ENCODE peak calls at places on chromosomes 12 and 14, in nine cellular contexts. R is breast epithelium; U is SW480; N is CD8-positive, alpha-beta memory T cell; D is MV-4-11; K is activated CD8-positive, alpha-beta memory T cell treated with anti-CD3 and anti-CD28 coated beads for 24 hours; O is SHP77; X is nephron progenitor cell; P is nucleus accumbens. V is an unnamed sample.

GRCh38 chr12:24617471-24617870 is 331.4 kb downstream of the BCAT1 start:
- DNase-seq in R (no peak), U (no peak), N (no peak), D (no peak), K (no peak), O (no peak), X (no peak), P (no peak), V (no peak)

GRCh38 chr14:61822458-61822857 is 60.2 kb downstream of the SNAPC1 start:
- DNase-seq in R (no peak), U (no peak), N (no peak), D (no peak), K (no peak), O (no peak), X (no peak), P (no peak), V (no peak)

GRCh38 chr12:108777156-108777555 is 45.8 kb upstream of the CORO1C start:
- DNase-seq in R (no peak), U (no peak), N (no peak), D (no peak), K (no peak), O (no peak), X (no peak), P (no peak), V (no peak)

GRCh38 chr14:89198544-89199329 is 218.3 kb downstream of the FOXN3 start:
- DNase-seq in R (no peak), U (no peak), N (no peak), D (peak), K (no peak), O (no peak), X (no peak), P (no peak), V (no peak)

GRCh38 chr12:67747869-67748760 is 99.6 kb downstream of the DYRK2 start:
- DNase-seq in R (no peak), U (peak), N (no peak), D (no peak), K (no peak), O (no peak), X (no peak), P (no peak), V (peak)

GRCh38 chr12:31492599-31493196 is 98.2 kb downstream of the DENND5B start:
- DNase-seq in R (no peak), U (no peak), N (no peak), D (no peak), K (no peak), O (no peak), X (no peak), P (no peak), V (no peak)

GRCh38 chr12:46379352-46379751 is 6.8 kb upstream of the SLC38A2 start:
- DNase-seq in R (no peak), U (no peak), N (no peak), D (no peak), K (no peak), O (no peak), X (no peak), P (no peak), V (no peak)

GRCh38 chr14:76133103-76133502 is 18.6 kb upstream of the GPATCH2L start:
- DNase-seq in R (no peak), U (peak), N (no peak), D (peak), K (no peak), O (no peak), X (peak), P (no peak), V (peak)

GRCh38 chr14:94364964-94365363 is 23.4 kb downstream of the SERPINA1 start:
- DNase-seq in R (no peak), U (no peak), N (no peak), D (no peak), K (no peak), O (no peak), X (no peak), P (no peak), V (no peak)

GRCh38 chr14:73752297-73752992 is 38.3 kb upstream of the PNMA1 start:
- DNase-seq in R (peak), U (no peak), N (peak), D (no peak), K (peak), O (no peak), X (no peak), P (peak), V (no peak)

GRCh38 chr12:90080616-90081015 is 372.0 kb upstream of the ATP2B1 start:
- DNase-seq in R (no peak), U (no peak), N (no peak), D (no peak), K (no peak), O (no peak), X (no peak), P (no peak), V (no peak)

GRCh38 chr12:80709811-80710726 is 2.6 kb downstream of the MYF6 start:
- DNase-seq in R (no peak), U (no peak), N (no peak), D (no peak), K (no peak), O (no peak), X (peak), P (no peak), V (no peak)

GRCh38 chr12:553216-554000 is 93.7 kb downstream of the B4GALNT3 start:
- DNase-seq in R (no peak), U (no peak), N (peak), D (no peak), K (peak), O (no peak), X (no peak), P (no peak), V (no peak)

GRCh38 chr12:109098671-109099070 is 1.3 kb downstream of the UNG start:
- DNase-seq in R (no peak), U (no peak), N (no peak), D (no peak), K (no peak), O (no peak), X (no peak), P (no peak), V (no peak)

GRCh38 chr14:48398675-48399282 is 723.4 kb upstream of the MDGA2 start:
- DNase-seq in R (no peak), U (peak), N (no peak), D (peak), K (no peak), O (peak), X (peak), P (no peak), V (peak)

GRCh38 chr12:31903025-31903424 is 56.2 kb upstream of the RESF1 start:
- DNase-seq in R (no peak), U (no peak), N (no peak), D (no peak), K (no peak), O (no peak), X (no peak), P (no peak), V (no peak)

GRCh38 chr12:38053655-38054464 is 262.7 kb upstream of the ALG10B start:
- DNase-seq in R (peak), U (peak), N (no peak), D (no peak), K (no peak), O (peak), X (no peak), P (no peak), V (no peak)

GRCh38 chr14:94455928-94456327 is 3.3 kb upstream of the SERPINA11 start:
- DNase-seq in R (no peak), U (no peak), N (no peak), D (no peak), K (no peak), O (no peak), X (no peak), P (no peak), V (no peak)

GRCh38 chr14:68377459-68377858 is 415.4 kb downstream of the ZFP36L1 start:
- DNase-seq in R (no peak), U (peak), N (no peak), D (peak), K (no peak), O (peak), X (no peak), P (peak), V (peak)

GRCh38 chr14:68949236-68949965 is 29.7 kb downstream of the ACTN1 start:
- DNase-seq in R (no peak), U (no peak), N (no peak), D (no peak), K (no peak), O (no peak), X (no peak), P (no peak), V (no peak)

GRCh38 chr12:2324375-2324774 is 271.6 kb downstream of the CACNA1C start:
- DNase-seq in R (no peak), U (no peak), N (no peak), D (no peak), K (no peak), O (peak), X (peak), P (no peak), V (no peak)

GRCh38 chr12:52495385-52495784 is 2.3 kb upstream of the KRT6A start:
- DNase-seq in R (no peak), U (peak), N (no peak), D (peak), K (no peak), O (peak), X (peak), P (no peak), V (peak)

GRCh38 chr14:85599939-85600338 is 70.0 kb downstream of the FLRT2 start:
- DNase-seq in R (no peak), U (no peak), N (no peak), D (peak), K (no peak), O (no peak), X (no peak), P (no peak), V (no peak)

GRCh38 chr14:70239802-70240201 is 51.1 kb upstream of the SLC8A3 start:
- DNase-seq in R (no peak), U (no peak), N (no peak), D (no peak), K (no peak), O (no peak), X (no peak), P (no peak), V (no peak)

GRCh38 chr12:68495666-68496065 is 115.0 kb upstream of the RAP1B start:
- DNase-seq in R (no peak), U (no peak), N (no peak), D (no peak), K (no peak), O (no peak), X (no peak), P (no peak), V (no peak)

GRCh38 chr14:103801459-103801858 is 45.9 kb downstream of the PPP1R13B start:
- DNase-seq in R (no peak), U (no peak), N (no peak), D (peak), K (no peak), O (no peak), X (no peak), P (no peak), V (peak)

GRCh38 chr12:63821781-63822251 is 22.7 kb upstream of the SRGAP1 start:
- DNase-seq in R (no peak), U (no peak), N (no peak), D (no peak), K (no peak), O (no peak), X (no peak), P (no peak), V (no peak)

GRCh38 chr14:73026243-73026844 is 562 bp downstream of the ZFYVE1 start:
- DNase-seq in R (no peak), U (no peak), N (peak), D (no peak), K (no peak), O (no peak), X (no peak), P (no peak), V (no peak)

GRCh38 chr14:21711360-21711961 is 37.8 kb upstream of the OR4E1 start:
- DNase-seq in R (no peak), U (peak), N (peak), D (peak), K (no peak), O (no peak), X (peak), P (no peak), V (peak)

GRCh38 chr12:31023271-31023724 is 50.4 kb upstream of the DDX11 start:
- DNase-seq in R (no peak), U (no peak), N (no peak), D (no peak), K (peak), O (no peak), X (no peak), P (no peak), V (no peak)

GRCh38 chr14:45743884-45744283 is 490.9 kb upstream of the MIS18BP1 start:
- DNase-seq in R (no peak), U (peak), N (no peak), D (peak), K (no peak), O (no peak), X (no peak), P (no peak), V (peak)

GRCh38 chr12:41769810-41770209 is 374.9 kb downstream of the GXYLT1 start:
- DNase-seq in R (no peak), U (no peak), N (no peak), D (no peak), K (no peak), O (no peak), X (no peak), P (no peak), V (no peak)

GRCh38 chr14:100565650-100566049 is 21.6 kb downstream of the BEGAIN start:
- DNase-seq in R (no peak), U (no peak), N (no peak), D (no peak), K (no peak), O (no peak), X (no peak), P (no peak), V (no peak)